ENCODE peak calls at places on chromosome 18, in four cellular contexts. One of them, this sample, is unnamed.

GRCh38 chr18:52353589-52353988 is 13.6 kb downstream of the DCC start:
- DNase-seq in IMR-90: no peak
- DNase-seq in caudate nucleus: no peak
- DNase-seq in heart right ventricle: no peak
- DNase-seq in this sample: no peak

GRCh38 chr18:5868218-5868904 is 27.0 kb downstream of the TMEM200C start:
- DNase-seq in IMR-90: peak; percentile 88
- DNase-seq in heart right ventricle: peak; percentile 70
- DNase-seq in caudate nucleus: peak; percentile 10
- DNase-seq in this sample: peak; percentile 64

GRCh38 chr18:67665266-67665665 is 148.7 kb upstream of the DSEL start:
- DNase-seq in caudate nucleus: no peak
- DNase-seq in heart right ventricle: no peak
- DNase-seq in IMR-90: peak; percentile 62
- DNase-seq in this sample: no peak

GRCh38 chr18:73614812-73615211 is 532.8 kb downstream of the FBXO15 start:
- DNase-seq in caudate nucleus: no peak
- DNase-seq in IMR-90: peak; percentile 88
- DNase-seq in heart right ventricle: no peak
- DNase-seq in this sample: no peak

GRCh38 chr18:49015886-49016647 is 65.3 kb upstream of the SMAD7 start:
- DNase-seq in IMR-90: no peak
- DNase-seq in caudate nucleus: no peak
- DNase-seq in heart right ventricle: no peak
- DNase-seq in this sample: no peak

GRCh38 chr18:23951206-23951605 is 63.3 kb upstream of the TTC39C start:
- DNase-seq in heart right ventricle: no peak
- DNase-seq in caudate nucleus: no peak
- DNase-seq in IMR-90: no peak
- DNase-seq in this sample: no peak

GRCh38 chr18:48948112-48949050 is 2.4 kb downstream of the SMAD7 start:
- DNase-seq in caudate nucleus: no peak
- DNase-seq in heart right ventricle: no peak
- DNase-seq in IMR-90: peak; percentile 86
- DNase-seq in this sample: no peak

GRCh38 chr18:36281941-36282340 is 15.6 kb upstream of the FHOD3 start:
- DNase-seq in heart right ventricle: no peak
- DNase-seq in caudate nucleus: no peak
- DNase-seq in IMR-90: no peak
- DNase-seq in this sample: no peak

GRCh38 chr18:49725809-49726514 is 87.4 kb downstream of the ACAA2 start:
- DNase-seq in IMR-90: peak; percentile 98
- DNase-seq in heart right ventricle: peak; percentile 55
- DNase-seq in caudate nucleus: peak; percentile 7
- DNase-seq in this sample: peak; percentile 81

GRCh38 chr18:37639846-37640245 is 74.2 kb upstream of the CELF4 start:
- DNase-seq in heart right ventricle: no peak
- DNase-seq in caudate nucleus: no peak
- DNase-seq in IMR-90: no peak
- DNase-seq in this sample: no peak

GRCh38 chr18:79421275-79421857 is 25.6 kb downstream of the NFATC1 start:
- DNase-seq in caudate nucleus: no peak
- DNase-seq in heart right ventricle: no peak
- DNase-seq in IMR-90: no peak
- DNase-seq in this sample: no peak

GRCh38 chr18:22032392-22032961 is 136.9 kb upstream of the GATA6 start:
- DNase-seq in caudate nucleus: no peak
- DNase-seq in heart right ventricle: no peak
- DNase-seq in IMR-90: peak; percentile 92
- DNase-seq in this sample: no peak

GRCh38 chr18:60322591-60322990 is 50.0 kb downstream of the MC4R start:
- DNase-seq in heart right ventricle: no peak
- DNase-seq in IMR-90: no peak
- DNase-seq in caudate nucleus: no peak
- DNase-seq in this sample: no peak

GRCh38 chr18:79606621-79607331 is 72.8 kb upstream of the CTDP1 start:
- DNase-seq in caudate nucleus: no peak
- DNase-seq in IMR-90: no peak
- DNase-seq in heart right ventricle: no peak
- DNase-seq in this sample: no peak

GRCh38 chr18:22207022-22207758 is 37.8 kb downstream of the GATA6 start:
- DNase-seq in caudate nucleus: no peak
- DNase-seq in IMR-90: peak; percentile 66
- DNase-seq in heart right ventricle: no peak
- DNase-seq in this sample: no peak

GRCh38 chr18:36009214-36009613 is 36.7 kb downstream of the RMP24 start:
- DNase-seq in heart right ventricle: no peak
- DNase-seq in IMR-90: no peak
- DNase-seq in caudate nucleus: no peak
- DNase-seq in this sample: no peak

GRCh38 chr18:64110692-64111480 is 38.0 kb downstream of the LINC00305 start:
- DNase-seq in IMR-90: no peak
- DNase-seq in heart right ventricle: no peak
- DNase-seq in caudate nucleus: no peak
- DNase-seq in this sample: no peak

GRCh38 chr18:71850602-71851001 is 693.5 kb downstream of the CBLN2 start:
- DNase-seq in IMR-90: no peak
- DNase-seq in caudate nucleus: no peak
- DNase-seq in heart right ventricle: no peak
- DNase-seq in this sample: no peak

GRCh38 chr18:3596324-3597158 is 146.6 kb downstream of the TGIF1 start:
- DNase-seq in IMR-90: peak; percentile 58
- DNase-seq in caudate nucleus: peak; percentile 17
- DNase-seq in heart right ventricle: peak; percentile 72
- DNase-seq in this sample: peak; percentile 83

GRCh38 chr18:62784966-62785413 is 69.6 kb downstream of the PHLPP1 start:
- DNase-seq in IMR-90: peak; percentile 84
- DNase-seq in heart right ventricle: peak; percentile 26
- DNase-seq in caudate nucleus: no peak
- DNase-seq in this sample: no peak

GRCh38 chr18:67243799-67244587 is 272.5 kb downstream of the DSEL start:
- DNase-seq in IMR-90: peak; percentile 16
- DNase-seq in heart right ventricle: no peak
- DNase-seq in caudate nucleus: no peak
- DNase-seq in this sample: no peak

GRCh38 chr18:35430721-35431441 is 53.7 kb upstream of the ZNF396 start:
- DNase-seq in IMR-90: no peak
- DNase-seq in caudate nucleus: no peak
- DNase-seq in heart right ventricle: no peak
- DNase-seq in this sample: no peak

GRCh38 chr18:24006731-24007308 is 7.7 kb upstream of the TTC39C start:
- DNase-seq in heart right ventricle: no peak
- DNase-seq in IMR-90: peak; percentile 73
- DNase-seq in caudate nucleus: no peak
- DNase-seq in this sample: no peak

DNA sequence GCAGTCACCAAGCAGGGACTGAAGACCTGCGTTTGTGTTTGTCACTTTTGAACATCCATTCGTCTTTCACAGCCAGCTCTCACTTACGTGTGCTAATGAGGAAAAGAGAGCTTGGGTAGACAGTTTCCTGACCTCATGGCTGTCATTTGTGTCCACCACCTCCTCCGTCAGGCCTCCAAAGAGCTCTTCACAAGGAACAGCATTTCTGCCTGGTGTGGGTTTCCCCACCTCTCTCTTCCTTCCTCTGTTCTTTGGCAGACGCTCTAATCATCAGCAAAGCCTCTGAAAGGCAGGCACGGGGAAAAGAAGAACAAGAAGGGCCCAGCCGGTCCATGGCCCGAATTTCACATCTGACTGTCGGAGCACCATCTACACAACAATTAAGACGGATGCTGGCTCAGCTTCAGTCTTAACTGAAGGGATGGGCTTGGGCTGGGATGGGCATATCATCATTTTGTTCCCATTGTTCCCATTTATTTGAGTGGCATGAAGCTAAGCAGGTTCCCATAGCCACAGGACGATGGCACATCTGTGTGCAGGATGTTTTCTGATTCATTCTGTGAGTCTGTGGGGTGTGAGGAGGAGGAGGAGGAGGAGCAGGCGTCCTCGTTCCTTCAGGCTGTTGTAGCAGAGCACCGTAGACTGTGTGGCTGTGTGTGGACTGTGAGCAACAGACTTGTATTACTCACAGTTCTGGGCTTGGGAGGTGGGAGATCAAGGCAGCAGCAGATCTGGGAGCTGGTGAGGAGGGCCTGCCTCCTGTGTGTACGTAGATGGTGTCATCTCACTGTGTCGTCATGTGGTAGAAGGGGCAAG is 66.4 kb downstream of the TSHZ1 start:
- DNase-seq in IMR-90: peak; percentile 73
- DNase-seq in caudate nucleus: no peak
- DNase-seq in heart right ventricle: no peak
- DNase-seq in this sample: no peak
- H3K27ac ChIP-seq in IMR-90: no peak overlapping the region
- H3K27ac ChIP-seq in caudate nucleus: no peak overlapping the region
- H3K27ac ChIP-seq in heart right ventricle: no peak overlapping the region
- H3K27ac ChIP-seq in this sample: no peak overlapping the region

DNA sequence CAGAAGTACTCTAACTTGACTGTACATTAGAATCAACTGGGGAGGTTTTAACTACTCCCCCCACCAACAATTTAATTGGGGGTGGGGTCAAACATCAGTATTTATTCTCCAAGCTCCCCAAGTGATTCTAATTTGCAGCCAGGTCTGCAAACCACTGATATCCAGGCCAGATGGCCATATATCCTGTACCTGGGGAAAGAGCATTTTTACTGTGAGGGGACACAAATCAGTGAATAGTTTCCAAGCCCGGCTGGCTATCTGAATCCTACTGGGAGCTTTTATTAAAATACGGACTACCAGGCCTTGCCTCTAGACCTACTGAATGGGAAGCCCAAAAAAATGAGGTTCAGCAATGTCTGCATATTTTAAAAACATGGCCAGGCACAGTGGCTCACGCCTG is 88.5 kb downstream of the TCF4 start:
- DNase-seq in IMR-90: no peak
- DNase-seq in caudate nucleus: no peak
- DNase-seq in heart right ventricle: no peak
- DNase-seq in this sample: no peak
- H3K27ac ChIP-seq in IMR-90: peak overlapping the region; percentile 52
- H3K27ac ChIP-seq in caudate nucleus: no peak overlapping the region
- H3K27ac ChIP-seq in heart right ventricle: peak overlapping the region; percentile 38
- H3K27ac ChIP-seq in this sample: peak overlapping the region; percentile 62

GRCh38 chr18:31508781-31509180 is 10.8 kb downstream of the DSG2 start:
- DNase-seq in heart right ventricle: no peak
- DNase-seq in IMR-90: no peak
- DNase-seq in caudate nucleus: no peak
- DNase-seq in this sample: no peak
- H3K27ac ChIP-seq in heart right ventricle: no peak overlapping the region
- H3K27ac ChIP-seq in IMR-90: no peak overlapping the region
- H3K27ac ChIP-seq in caudate nucleus: no peak overlapping the region
- H3K27ac ChIP-seq in this sample: no peak overlapping the region

DNA sequence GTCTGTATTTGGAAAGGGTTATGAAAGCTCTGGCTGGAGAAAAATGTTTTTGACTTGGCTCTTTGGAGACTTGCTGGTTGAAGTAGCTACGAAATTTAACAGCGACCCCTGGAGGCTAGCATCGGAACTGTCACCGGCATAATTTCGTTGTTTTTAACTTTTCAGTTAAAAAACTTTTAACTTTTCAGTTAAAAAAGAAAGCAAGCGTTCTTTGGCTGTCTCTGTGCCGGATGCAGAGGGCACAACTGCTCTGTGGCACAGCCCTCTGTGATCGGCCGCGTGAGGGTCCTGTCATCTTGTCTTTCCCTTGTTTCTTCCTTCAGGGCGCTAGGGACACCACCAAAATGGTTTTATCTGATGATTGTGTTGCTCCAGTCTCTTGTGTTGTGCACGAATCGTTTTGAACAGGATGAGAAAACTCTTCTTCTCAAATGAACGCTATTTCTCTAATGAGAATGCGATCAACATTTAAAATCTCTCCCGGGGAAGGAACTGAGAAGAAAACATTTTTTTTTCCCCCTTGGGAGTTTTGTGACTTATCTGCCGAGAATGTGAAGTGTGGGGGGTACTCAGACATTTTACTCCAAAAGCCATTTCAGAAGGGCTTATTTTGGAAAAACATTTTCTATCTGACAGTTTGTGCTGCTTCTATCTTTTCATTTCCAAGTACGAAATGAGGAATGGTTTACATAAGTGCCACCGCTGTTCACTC is 57.1 kb downstream of the ADCYAP1 start:
- DNase-seq in caudate nucleus: no peak
- DNase-seq in IMR-90: peak; percentile 35
- DNase-seq in heart right ventricle: peak; percentile 28
- DNase-seq in this sample: peak; percentile 67
- H3K27ac ChIP-seq in caudate nucleus: no peak overlapping the region
- H3K27ac ChIP-seq in IMR-90: no peak overlapping the region
- H3K27ac ChIP-seq in heart right ventricle: peak overlapping the region; percentile 49
- H3K27ac ChIP-seq in this sample: no peak overlapping the region

GRCh38 chr18:76491436-76491800 is 3.6 kb downstream of the ZNF516 start:
- DNase-seq in caudate nucleus: no peak
- DNase-seq in IMR-90: peak; percentile 68
- DNase-seq in heart right ventricle: peak; percentile 81
- DNase-seq in this sample: no peak
- H3K27ac ChIP-seq in caudate nucleus: peak overlapping the region; percentile 92
- H3K27ac ChIP-seq in IMR-90: peak overlapping the region; percentile 75
- H3K27ac ChIP-seq in heart right ventricle: peak overlapping the region; percentile 83
- H3K27ac ChIP-seq in this sample: peak overlapping the region; percentile 85

GRCh38 chr18:46338761-46339160 is 234.6 kb downstream of the HAUS1 start:
- DNase-seq in heart right ventricle: no peak
- DNase-seq in IMR-90: no peak
- DNase-seq in caudate nucleus: no peak
- DNase-seq in this sample: no peak

GRCh38 chr18:46338213-46338612 is 234.0 kb downstream of the HAUS1 start:
- DNase-seq in heart right ventricle: no peak
- DNase-seq in IMR-90: no peak
- DNase-seq in caudate nucleus: no peak
- DNase-seq in this sample: no peak

GRCh38 chr18:46335551-46336059 is 231.4 kb downstream of the HAUS1 start:
- DNase-seq in caudate nucleus: no peak
- DNase-seq in IMR-90: no peak
- DNase-seq in heart right ventricle: no peak
- DNase-seq in this sample: no peak

GRCh38 chr18:46336278-46337205 is 232.4 kb downstream of the HAUS1 start:
- DNase-seq in heart right ventricle: no peak
- DNase-seq in caudate nucleus: no peak
- DNase-seq in IMR-90: no peak
- DNase-seq in this sample: no peak

GRCh38 chr18:46337206-46337710 is 233.1 kb downstream of the HAUS1 start:
- DNase-seq in caudate nucleus: no peak
- DNase-seq in heart right ventricle: no peak
- DNase-seq in IMR-90: no peak
- DNase-seq in this sample: no peak
- H3K27ac ChIP-seq in caudate nucleus: no peak overlapping the region
- H3K27ac ChIP-seq in heart right ventricle: peak overlapping the region; percentile 84
- H3K27ac ChIP-seq in IMR-90: no peak overlapping the region
- H3K27ac ChIP-seq in this sample: peak overlapping the region; percentile 47

GRCh38 chr18:58993260-58993659 is 128.6 kb downstream of the ZNF532 start:
- DNase-seq in IMR-90: peak; percentile 90
- DNase-seq in caudate nucleus: no peak
- DNase-seq in heart right ventricle: peak; percentile 47
- DNase-seq in this sample: no peak
- H3K27ac ChIP-seq in IMR-90: no peak overlapping the region
- H3K27ac ChIP-seq in caudate nucleus: no peak overlapping the region
- H3K27ac ChIP-seq in heart right ventricle: peak overlapping the region; percentile 70
- H3K27ac ChIP-seq in this sample: peak overlapping the region; percentile 90

GRCh38 chr18:59220784-59221765 is 1.1 kb downstream of the GRP start:
- DNase-seq in caudate nucleus: no peak
- DNase-seq in heart right ventricle: no peak
- DNase-seq in IMR-90: no peak
- DNase-seq in this sample: no peak
- H3K27ac ChIP-seq in caudate nucleus: no peak overlapping the region
- H3K27ac ChIP-seq in heart right ventricle: no peak overlapping the region
- H3K27ac ChIP-seq in IMR-90: no peak overlapping the region
- H3K27ac ChIP-seq in this sample: no peak overlapping the region